ENCODE peak calls at places on chromosomes 3 and 15, in five cellular contexts. K is ovary, U is A549, I is sigmoid colon, Q is HepG2. V is an unnamed sample. For H3K4me1, the result is how much of the 10 kb centered on the place peaks cover.

GRCh38 chr3:105448338-105448982 is 81.8 kb downstream of the ALCAM start:
- DNase-seq in Q (no peak), U (no peak), K (no peak), I (no peak), V (no peak)

GRCh38 chr15:91956026-91956723 is 102.7 kb downstream of the SLCO3A1 start:
- DNase-seq in U (no peak), I (no peak), Q (no peak), K (no peak), V (no peak)

GRCh38 chr3:143826296-143826695 is 22.0 kb downstream of the SLC9A9 start:
- DNase-seq in I (no peak), U (no peak), K (no peak), Q (no peak), V (no peak)

GRCh38 chr15:55770261-55770660 is 27.3 kb upstream of the PRTG start:
- DNase-seq in K (no peak), Q (no peak), U (no peak), I (no peak), V (no peak)

GRCh38 chr15:52653451-52653964 is 25.7 kb downstream of the ATOSA start:
- DNase-seq in K (no peak), Q (no peak), I (no peak), U (peak), V (no peak)

GRCh38 chr3:114179575-114179974 is 723 bp upstream of the DRD3 start:
- DNase-seq in Q (peak), K (no peak), U (peak), I (no peak), V (no peak)

GRCh38 chr3:43723121-43723734 is 32.5 kb downstream of the ABHD5 start:
- DNase-seq in I (no peak), U (peak), Q (no peak), K (no peak), V (no peak)

GRCh38 chr15:50116477-50116876 is 2.6 kb downstream of the ATP8B4 start:
- DNase-seq in U (peak), I (no peak), Q (peak), K (no peak), V (no peak)

GRCh38 chr3:46549989-46550388 is 16.1 kb downstream of the LRRC2 start:
- DNase-seq in U (no peak), K (no peak), I (no peak), Q (no peak), V (no peak)

DNA sequence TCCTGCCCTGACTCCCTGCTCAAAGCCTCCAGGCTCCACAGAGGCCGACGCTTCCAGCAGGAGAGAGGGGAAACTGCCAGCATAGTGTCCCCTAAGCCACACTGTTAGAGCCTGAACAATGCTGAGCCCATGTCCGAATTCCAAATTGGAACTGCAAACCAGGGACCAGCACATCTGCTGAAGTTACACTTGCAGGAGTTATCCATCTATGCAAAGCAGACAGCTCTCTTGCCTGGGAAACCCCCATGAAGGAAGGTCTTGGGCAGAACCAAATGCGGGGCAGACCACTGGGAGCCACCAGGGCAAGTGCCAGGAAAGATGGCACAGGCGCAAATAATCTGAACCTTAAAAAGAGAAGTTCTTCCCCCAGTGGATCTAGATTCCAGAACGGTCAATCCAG is 625 bp downstream of the LRRC15 start:
- DNase-seq in I (no peak), Q (no peak), U (no peak), K (no peak), V (no peak)
- H3K4me3 ChIP-seq in I (no peak), Q (no peak), U (no peak), K (no peak), V (no peak)

GRCh38 chr3:156762631-156763185 is 63.4 kb upstream of the LEKR1 start:
- DNase-seq in K (no peak), U (no peak), I (peak), Q (no peak), V (no peak)
- TF ChIP-seq EP300 in K (no peak), U (no peak), I (peak), Q (no peak), V (no peak)

DNA sequence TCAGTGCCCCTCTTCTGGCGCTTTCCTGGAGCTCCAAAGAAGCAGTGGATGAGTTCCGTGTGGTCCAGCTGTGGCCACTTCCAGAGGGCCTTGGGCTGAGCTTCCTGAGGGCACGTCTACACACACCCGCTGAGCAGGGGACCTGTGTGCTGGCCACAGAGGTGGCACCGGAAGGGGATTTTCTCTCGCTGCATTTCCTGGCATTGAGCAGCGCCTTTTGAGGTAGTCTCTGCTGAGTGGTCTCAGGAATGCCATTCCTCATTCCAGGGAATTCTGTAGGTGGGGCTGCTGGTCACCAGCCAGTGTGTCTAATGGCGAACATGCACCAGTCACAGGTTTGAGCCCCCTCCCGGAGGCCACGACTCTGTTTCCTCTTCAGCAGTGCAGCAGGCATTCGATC is 48.1 kb downstream of the AMOTL2 start:
- DNase-seq in Q (no peak), I (no peak), U (no peak), K (no peak), V (no peak)
- H3K4me1 ChIP-seq in Q (half or more), I (under half), U (half or more), K (under half), V (half or more)

GRCh38 chr3:188085596-188086560 is 68.1 kb upstream of the LPP start:
- DNase-seq in Q (no peak), I (no peak), U (no peak), K (no peak), V (no peak)
- H3K4me3 ChIP-seq in Q (no peak), I (no peak), U (no peak), K (no peak), V (no peak)

GRCh38 chr3:128416578-128417150 is 50.0 kb downstream of the DNAJB8 start:
- DNase-seq in Q (peak), U (peak), I (no peak), K (no peak), V (peak)

GRCh38 chr3:128413413-128414205 is 53.1 kb downstream of the DNAJB8 start:
- DNase-seq in I (no peak), U (no peak), K (no peak), Q (no peak), V (no peak)

GRCh38 chr3:128418900-128419299 is 47.8 kb downstream of the DNAJB8 start:
- DNase-seq in U (no peak), Q (no peak), I (no peak), K (no peak), V (no peak)

GRCh38 chr3:128415110-128415772 is 51.4 kb downstream of the DNAJB8 start:
- DNase-seq in K (no peak), Q (no peak), U (no peak), I (no peak), V (no peak)

GRCh38 chr3:128415773-128416577 is 50.7 kb downstream of the DNAJB8 start:
- DNase-seq in U (no peak), Q (no peak), I (no peak), K (no peak), V (no peak)
- TF ChIP-seq EP300 in U (no peak), Q (no peak), I (no peak), K (no peak), V (no peak)

DNA sequence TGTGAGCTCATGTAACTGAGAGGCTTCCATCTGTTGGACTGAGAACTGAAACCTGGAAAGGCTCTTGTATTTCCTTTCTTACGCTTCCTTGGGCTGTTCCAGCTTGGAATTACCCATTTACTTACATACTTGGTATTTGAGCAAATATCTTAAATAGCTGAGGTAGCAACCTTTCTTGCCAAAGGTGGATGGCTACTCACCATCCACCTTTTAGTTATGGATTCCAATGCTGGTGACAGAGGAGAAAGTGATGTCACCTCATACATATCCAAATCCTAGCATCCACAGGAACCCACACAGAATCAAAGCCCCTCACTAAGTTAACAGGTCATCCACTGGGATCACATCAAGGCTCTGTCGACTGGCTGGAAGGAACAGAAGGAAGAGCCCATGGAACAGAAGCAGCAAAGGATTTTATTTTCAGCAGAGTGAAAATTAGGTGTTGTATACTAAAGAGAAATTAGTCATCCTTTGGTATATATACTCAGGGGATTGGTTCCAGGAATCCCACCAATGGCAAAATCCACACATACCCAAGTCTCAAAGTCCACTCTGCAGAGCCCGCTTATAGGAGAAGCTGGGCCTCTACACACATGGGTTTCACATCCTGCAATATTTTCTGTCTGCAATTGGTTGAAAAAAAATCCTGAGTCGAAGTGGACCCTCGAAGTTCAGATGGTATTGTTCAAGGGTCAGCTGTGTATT is 20.7 kb downstream of the VGLL4 start:
- DNase-seq in Q (peak), U (no peak), I (no peak), K (no peak), V (no peak)
- H3K4me1 ChIP-seq in Q (half or more), U (under half), I (under half), K (under half), V (half or more)

V was measured in stomach.